ENCODE peak calls at places on chromosomes 5 and 9, in eight cellular contexts. One of them, this sample, is unnamed.

GRCh38 chr5:13878357-13878756 is 66.1 kb downstream of the DNAH5 start:
- DNase-seq in HTR-8/SVneo: no peak
- DNase-seq in HFFc6: no peak
- DNase-seq in nephron progenitor cell: no peak
- DNase-seq in IMR-90: no peak
- DNase-seq in GM04503: no peak
- DNase-seq in nucleus accumbens: no peak
- DNase-seq in C1 segment of cervical spinal cord: no peak
- DNase-seq in this sample: no peak

GRCh38 chr5:94751456-94751855 is 133.0 kb downstream of the SLF1 start:
- DNase-seq in HTR-8/SVneo: no peak
- DNase-seq in GM04503: no peak
- DNase-seq in nucleus accumbens: no peak
- DNase-seq in IMR-90: no peak
- DNase-seq in nephron progenitor cell: no peak
- DNase-seq in HFFc6: no peak
- DNase-seq in C1 segment of cervical spinal cord: no peak
- DNase-seq in this sample: no peak

GRCh38 chr5:171116711-171117110 is 192.3 kb upstream of the TLX3 start:
- DNase-seq in IMR-90: no peak
- DNase-seq in HTR-8/SVneo: no peak
- DNase-seq in C1 segment of cervical spinal cord: no peak
- DNase-seq in nucleus accumbens: no peak
- DNase-seq in GM04503: no peak
- DNase-seq in HFFc6: no peak
- DNase-seq in nephron progenitor cell: no peak
- DNase-seq in this sample: no peak

GRCh38 chr9:89278997-89279739 is 31.8 kb upstream of the CKS2 start:
- DNase-seq in HTR-8/SVneo: peak
- DNase-seq in nephron progenitor cell: peak
- DNase-seq in GM04503: peak
- DNase-seq in IMR-90: peak
- DNase-seq in HFFc6: peak
- DNase-seq in C1 segment of cervical spinal cord: no peak
- DNase-seq in nucleus accumbens: no peak
- DNase-seq in this sample: peak

GRCh38 chr5:170631471-170632195 is 127.8 kb downstream of the KCNIP1 start:
- DNase-seq in nucleus accumbens: no peak
- DNase-seq in C1 segment of cervical spinal cord: peak
- DNase-seq in HTR-8/SVneo: no peak
- DNase-seq in HFFc6: no peak
- DNase-seq in GM04503: no peak
- DNase-seq in IMR-90: no peak
- DNase-seq in nephron progenitor cell: peak
- DNase-seq in this sample: no peak

GRCh38 chr9:3777137-3777536 is 251.3 kb upstream of the RFX3 start:
- DNase-seq in IMR-90: no peak
- DNase-seq in GM04503: no peak
- DNase-seq in HTR-8/SVneo: no peak
- DNase-seq in nucleus accumbens: no peak
- DNase-seq in C1 segment of cervical spinal cord: no peak
- DNase-seq in HFFc6: no peak
- DNase-seq in nephron progenitor cell: no peak
- DNase-seq in this sample: no peak

GRCh38 chr5:180208435-180209081 is 453 bp downstream of the RASGEF1C start:
- DNase-seq in HFFc6: no peak
- DNase-seq in C1 segment of cervical spinal cord: no peak
- DNase-seq in nephron progenitor cell: peak
- DNase-seq in nucleus accumbens: no peak
- DNase-seq in HTR-8/SVneo: peak
- DNase-seq in IMR-90: no peak
- DNase-seq in GM04503: no peak
- DNase-seq in this sample: no peak

GRCh38 chr5:171628344-171628743 is 157.3 kb upstream of the SMIM23 start:
- DNase-seq in C1 segment of cervical spinal cord: no peak
- DNase-seq in HFFc6: no peak
- DNase-seq in nucleus accumbens: no peak
- DNase-seq in nephron progenitor cell: no peak
- DNase-seq in IMR-90: no peak
- DNase-seq in GM04503: no peak
- DNase-seq in HTR-8/SVneo: no peak
- DNase-seq in this sample: no peak

GRCh38 chr9:134642385-134643181 is 980 bp downstream of the COL5A1 start:
- DNase-seq in nephron progenitor cell: peak
- DNase-seq in GM04503: no peak
- DNase-seq in IMR-90: peak
- DNase-seq in nucleus accumbens: no peak
- DNase-seq in HTR-8/SVneo: peak
- DNase-seq in HFFc6: peak
- DNase-seq in C1 segment of cervical spinal cord: no peak
- DNase-seq in this sample: no peak

GRCh38 chr9:106962615-106963363 is 99.8 kb downstream of the ZNF462 start:
- DNase-seq in HFFc6: no peak
- DNase-seq in IMR-90: no peak
- DNase-seq in C1 segment of cervical spinal cord: no peak
- DNase-seq in nephron progenitor cell: no peak
- DNase-seq in GM04503: no peak
- DNase-seq in HTR-8/SVneo: no peak
- DNase-seq in nucleus accumbens: no peak
- DNase-seq in this sample: no peak

This sample was measured in AG04449.